ENCODE peak calls at places on chromosomes 13 and 19, in ten cellular contexts. C is heart right ventricle, Z is AG04450, O is Caco-2, I is esophagus squamous epithelium, B is lower leg skin, M is AG04449, X is GM12865, W is AG09309, Q is Calu3. E is an unnamed sample.

GRCh38 chr13:96403241-96403640 is 313.3 kb downstream of the HS6ST3 start:
- DNase-seq in I (no peak), W (no peak), O (no peak), Z (no peak), X (no peak), M (no peak), C (no peak), Q (no peak), B (no peak), E (no peak)

GRCh38 chr19:50728084-50728737 is 5.0 kb downstream of the CLEC11A start:
- DNase-seq in I (no peak), Z (no peak), O (peak; percentile 53), W (no peak), Q (no peak), M (no peak), X (no peak), B (peak; percentile 72), C (peak; percentile 81), E (no peak)

GRCh38 chr19:37303591-37304171 is 67.2 kb upstream of the ZNF527 start:
- DNase-seq in X (no peak), C (no peak), I (no peak), M (no peak), W (no peak), Z (no peak), Q (no peak), O (no peak), B (no peak), E (peak; percentile 77)

GRCh38 chr13:59447846-59448620 is 715.7 kb downstream of the DIAPH3 start:
- DNase-seq in I (no peak), W (no peak), Z (peak; percentile 43), M (no peak), B (no peak), Q (no peak), X (no peak), O (peak; percentile 38), C (no peak), E (no peak)

GRCh38 chr19:38744298-38744681 is at the start of gene CAPN12:
- DNase-seq in Z (no peak), X (no peak), O (no peak), B (no peak), I (no peak), M (no peak), C (no peak), W (no peak), Q (no peak), E (peak; percentile 48)

GRCh38 chr19:54684537-54684936 is 21.8 kb downstream of the LILRB4 start:
- DNase-seq in C (no peak), B (no peak), Q (peak; percentile 37), X (peak; percentile 57), Z (no peak), O (peak; percentile 65), I (no peak), M (no peak), W (no peak), E (no peak)

GRCh38 chr13:36783883-36784282 is 35.1 kb upstream of the RFXAP start:
- DNase-seq in I (no peak), Q (no peak), B (no peak), W (no peak), Z (no peak), M (no peak), O (no peak), C (no peak), X (no peak), E (no peak)

GRCh38 chr13:74217816-74218215 is 83.6 kb upstream of the KLF12 start:
- DNase-seq in Q (no peak), C (no peak), B (no peak), W (no peak), Z (peak; percentile 90), M (peak; percentile 96), I (no peak), X (no peak), O (no peak), E (no peak)

GRCh38 chr13:51764184-51765141 is 39.5 kb downstream of the DHRS12 start:
- DNase-seq in Q (peak; percentile 40), X (peak; percentile 82), O (no peak), Z (peak; percentile 77), M (no peak), W (peak; percentile 28), C (peak; percentile 58), I (peak; percentile 10), B (peak; percentile 88), E (no peak)

GRCh38 chr19:30664358-30665058 is 292.3 kb downstream of the ZNF536 start:
- DNase-seq in B (no peak), O (no peak), Z (no peak), I (no peak), M (no peak), C (peak; percentile 63), X (no peak), W (no peak), Q (no peak), E (no peak)

GRCh38 chr13:95833126-95833525 is 156.2 kb downstream of the DNAJC3 start:
- DNase-seq in X (no peak), O (no peak), I (no peak), B (no peak), Q (no peak), M (no peak), W (no peak), C (no peak), Z (no peak), E (no peak)

GRCh38 chr19:42023121-42023942 is 29.3 kb upstream of the ATP1A3 start:
- DNase-seq in Q (peak; percentile 54), M (no peak), O (peak; percentile 45), Z (no peak), C (no peak), B (no peak), I (no peak), X (peak; percentile 50), W (no peak), E (no peak)

GRCh38 chr13:76973920-76974617 is 17.8 kb upstream of the CLN5 start:
- DNase-seq in B (no peak), C (no peak), M (no peak), Z (no peak), X (no peak), O (no peak), W (no peak), Q (no peak), I (no peak), E (no peak)

DNA sequence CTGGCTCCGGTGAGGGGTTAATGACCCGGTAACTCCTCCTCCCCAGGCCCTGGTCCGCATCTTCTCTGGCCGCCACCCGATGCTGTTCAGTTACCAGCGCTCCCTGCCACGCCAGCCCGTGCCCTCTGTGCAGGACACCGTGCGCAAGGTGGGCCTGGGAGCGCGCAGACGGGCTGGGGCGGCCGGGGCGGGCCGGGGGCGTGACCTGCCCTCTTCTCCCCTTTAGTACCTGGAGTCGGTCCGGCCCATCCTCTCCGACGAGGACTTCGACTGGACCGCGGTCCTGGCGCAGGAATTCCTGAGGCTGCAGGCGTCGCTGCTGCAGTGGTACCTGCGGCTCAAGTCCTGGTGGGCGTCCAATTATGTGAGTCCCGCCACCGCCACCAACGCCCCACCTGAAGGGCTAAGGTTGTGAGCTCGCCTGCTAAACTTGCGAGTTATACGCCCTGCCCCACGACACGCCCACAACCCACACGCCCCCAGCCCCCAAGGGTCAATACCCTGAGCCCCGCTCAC is 10.4 kb downstream of the CPT1C start:
- DNase-seq in Q (no peak), M (no peak), I (no peak), W (no peak), C (no peak), X (no peak), Z (no peak), B (no peak), O (peak; percentile 53), E (no peak)
- TF ChIP-seq CTCF in Q (no peak), M (no peak), I (no peak), W (no peak), C (no peak), X (no peak), Z (no peak), B (no peak), O (no peak), E (no peak)

GRCh38 chr19:14473073-14473790 is 1.9 kb downstream of the PTGER1 start:
- DNase-seq in X (no peak), I (no peak), B (no peak), O (no peak), Z (no peak), W (no peak), M (no peak), C (no peak), Q (no peak), E (no peak)
- TF ChIP-seq CTCF in X (no peak), I (no peak), B (no peak), O (no peak), Z (no peak), W (no peak), M (no peak), C (no peak), Q (no peak), E (no peak)

GRCh38 chr19:5892772-5893275 is 10.8 kb downstream of the NDUFA11 start:
- DNase-seq in C (no peak), W (no peak), M (no peak), O (no peak), Z (no peak), X (no peak), I (no peak), B (no peak), Q (no peak), E (no peak)
- TF ChIP-seq CTCF in C (no peak), W (no peak), M (no peak), O (no peak), Z (no peak), X (no peak), I (no peak), B (no peak), Q (peak; percentile 13), E (peak; percentile 49)

GRCh38 chr19:12052057-12052570 is 647 bp downstream of the ZNF878 start:
- DNase-seq in C (no peak), B (no peak), O (no peak), Q (no peak), M (no peak), W (no peak), Z (no peak), I (no peak), X (no peak), E (no peak)

GRCh38 chr19:12055784-12056183 is 3.0 kb upstream of the ZNF878 start:
- DNase-seq in Z (no peak), C (no peak), B (no peak), I (no peak), M (no peak), X (no peak), W (no peak), O (no peak), Q (no peak), E (no peak)

GRCh38 chr19:12047868-12048267 is 4.9 kb downstream of the ZNF878 start:
- DNase-seq in M (no peak), B (no peak), Z (no peak), I (no peak), O (no peak), Q (no peak), X (no peak), W (no peak), C (no peak), E (no peak)

GRCh38 chr19:12052571-12053169 is at the start of gene ZNF878:
- DNase-seq in Z (peak; percentile 67), B (peak; percentile 88), Q (peak; percentile 83), X (peak; percentile 92), C (peak; percentile 89), I (no peak), O (peak; percentile 76), W (no peak), M (no peak), E (peak; percentile 95)
- TF ChIP-seq CTCF in Z (no peak), B (no peak), Q (no peak), X (peak; percentile 25), C (no peak), I (no peak), O (no peak), W (no peak), M (no peak), E (peak; percentile 71)